ENCODE peak calls at places on chromosomes 4 and X, in nine cellular contexts. L is GM23248, W is adipocyte, B is GM12878, P is thyroid gland, A is cardiac muscle cell, K is upper lobe of left lung, H is endothelial cell of umbilical vein, V is right lobe of liver. J is an unnamed sample.
A peak's percentile ranks its signal among the peaks of the same experiment; 100 is the strongest.

GRCh38 chrX:19571708-19572107 is 56.4 kb upstream of the MAP3K15 start:
- DNase-seq in L (no peak), W (no peak), B (no peak), P (no peak), A (no peak), K (no peak), H (no peak), V (no peak), J (no peak)

GRCh38 chr4:133969202-133969873 is 232.3 kb downstream of the PABPC4L start:
- DNase-seq in L (peak; percentile 2), W (peak; percentile 44), B (no peak), P (no peak), A (peak; percentile 38), K (no peak), H (peak; percentile 75), V (no peak), J (peak; percentile 74)

GRCh38 chrX:154401045-154401799 is 3.0 kb downstream of the RPL10 start:
- DNase-seq in L (no peak), W (no peak), B (no peak), P (no peak), A (no peak), K (no peak), H (no peak), V (peak; percentile 70), J (peak; percentile 37)

GRCh38 chr4:148642907-148643306 is 200.7 kb upstream of the NR3C2 start:
- DNase-seq in L (no peak), W (no peak), B (no peak), P (no peak), A (no peak), K (no peak), H (no peak), V (no peak), J (no peak)

GRCh38 chr4:7034262-7035081 is 8.7 kb upstream of the TADA2B start:
- DNase-seq in L (peak; percentile 77), W (peak; percentile 25), B (no peak), P (no peak), A (no peak), K (no peak), H (no peak), V (peak; percentile 81), J (no peak)

GRCh38 chrX:129959493-129959832 is 23.0 kb upstream of the BCORL1 start:
- DNase-seq in L (peak; percentile 66), W (peak; percentile 40), B (no peak), P (peak; percentile 21), A (peak; percentile 59), K (peak; percentile 26), H (no peak), V (no peak), J (no peak)

GRCh38 chr4:142719854-142720541 is 126.1 kb downstream of the INPP4B start:
- DNase-seq in L (peak; percentile 57), W (peak; percentile 65), B (no peak), P (no peak), A (peak; percentile 37), K (no peak), H (peak; percentile 39), V (no peak), J (no peak)

GRCh38 chr4:31667701-31668100 is 947.5 kb downstream of the PCDH7 start:
- DNase-seq in L (no peak), W (peak; percentile 32), B (no peak), P (no peak), A (no peak), K (no peak), H (no peak), V (no peak), J (no peak)

GRCh38 chr4:10640535-10641159 is 43.9 kb downstream of the CLNK start:
- DNase-seq in L (no peak), W (no peak), B (no peak), P (no peak), A (no peak), K (no peak), H (no peak), V (no peak), J (no peak)

GRCh38 chr4:54423066-54423465 is 194.0 kb downstream of the PDGFRA start:
- DNase-seq in L (peak; percentile 90), W (peak; percentile 22), B (no peak), P (no peak), A (no peak), K (no peak), H (no peak), V (no peak), J (no peak)

DNA sequence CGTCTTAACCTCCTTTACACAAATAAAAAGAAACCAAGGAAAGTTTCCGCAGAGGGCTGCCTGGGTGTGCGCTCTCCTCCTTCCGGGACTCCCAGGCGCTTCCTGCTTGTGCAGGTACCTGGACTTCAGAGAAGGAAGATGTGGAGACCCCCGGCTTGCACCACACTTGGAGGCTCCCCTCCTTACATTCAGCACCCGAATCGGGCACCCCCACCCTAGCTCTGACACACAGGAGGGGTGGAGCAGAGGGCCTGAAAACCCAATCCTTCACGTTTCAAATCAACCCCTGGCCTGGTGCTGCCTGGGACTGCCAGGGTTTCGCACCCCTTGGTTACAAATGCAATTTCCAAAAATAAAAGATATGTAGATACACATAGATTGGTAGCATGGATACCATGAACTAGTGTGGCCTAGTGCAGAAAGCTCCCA is 3.1 kb downstream of the NKX3-2 start:
- DNase-seq in L (no peak), W (no peak), B (no peak), P (no peak), A (no peak), K (no peak), H (no peak), V (no peak), J (no peak)
- H3K4me3 ChIP-seq in L (no peak overlapping the region), W (no peak overlapping the region), B (no peak overlapping the region), P (no peak overlapping the region), A (no peak overlapping the region), K (no peak overlapping the region), H (no peak overlapping the region), V (no peak overlapping the region), J (no peak overlapping the region)

GRCh38 chrX:42943051-42943450 is 165.1 kb upstream of the PPP1R2C start:
- DNase-seq in L (no peak), W (no peak), B (no peak), P (no peak), A (no peak), K (no peak), H (no peak), V (no peak), J (no peak)

GRCh38 chrX:42946544-42947223 is 168.7 kb upstream of the PPP1R2C start:
- DNase-seq in L (no peak), W (no peak), B (no peak), P (no peak), A (no peak), K (no peak), H (peak; percentile 60), V (no peak), J (no peak)

GRCh38 chrX:42948723-42949122 is 170.8 kb upstream of the PPP1R2C start:
- DNase-seq in L (no peak), W (no peak), B (no peak), P (no peak), A (no peak), K (no peak), H (peak; percentile 45), V (no peak), J (no peak)

GRCh38 chrX:42941671-42942070 is 163.7 kb upstream of the PPP1R2C start:
- DNase-seq in L (no peak), W (no peak), B (no peak), P (no peak), A (no peak), K (no peak), H (no peak), V (no peak), J (no peak)

DNA sequence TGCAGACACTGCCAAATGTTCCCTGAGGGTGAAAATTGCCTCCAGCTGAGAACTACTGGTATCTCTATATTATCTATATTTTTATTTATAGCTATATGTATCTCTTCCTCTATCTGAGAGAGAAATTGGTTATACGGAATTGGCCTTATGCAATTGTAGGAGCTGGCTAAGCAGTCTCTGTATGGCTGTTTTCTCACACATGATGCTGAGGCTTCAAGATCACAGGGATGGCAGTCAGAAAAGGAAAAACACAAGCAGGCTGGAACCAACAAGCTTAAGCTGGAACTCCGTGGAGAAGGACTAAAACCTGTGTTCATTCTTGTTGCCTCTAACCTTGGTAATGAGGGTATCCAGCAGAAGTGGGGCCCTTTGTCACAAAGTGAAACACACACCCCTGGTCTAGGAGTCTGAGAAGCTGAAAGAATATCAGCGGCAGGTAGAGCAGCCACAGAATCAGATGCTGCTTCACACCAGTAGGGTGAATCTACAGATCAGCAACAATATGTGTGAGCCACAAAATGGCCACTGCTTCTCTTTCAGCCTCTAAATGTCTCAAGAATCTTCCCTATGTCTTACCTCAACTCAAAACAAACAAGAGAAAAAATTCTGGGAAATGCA is 166.5 kb upstream of the PPP1R2C start:
- DNase-seq in L (no peak), W (no peak), B (no peak), P (no peak), A (no peak), K (no peak), H (no peak), V (no peak), J (no peak)
- H3K4me1 ChIP-seq in L (no peaks in the 10 kb centered on the region), W (no peaks in the 10 kb centered on the region), B (peaks cover 8% of the 10 kb centered on the region), P (no peaks in the 10 kb centered on the region), A (no peaks in the 10 kb centered on the region), K (no peaks in the 10 kb centered on the region), H (peaks cover 24% of the 10 kb centered on the region), V (no peaks in the 10 kb centered on the region), J (no peaks in the 10 kb centered on the region)

GRCh38 chrX:65273152-65273551 is 261.4 kb downstream of the LAS1L start:
- DNase-seq in L (no peak), W (no peak), B (no peak), P (no peak), A (no peak), K (no peak), H (no peak), V (no peak), J (no peak)
- H3K9me3 ChIP-seq in L (no peaks in the 10 kb centered on the region), W (peaks cover 37% of the 10 kb centered on the region), B (no peaks in the 10 kb centered on the region), P (no peaks in the 10 kb centered on the region), A (no peaks in the 10 kb centered on the region), K (no peaks in the 10 kb centered on the region), H (no peaks in the 10 kb centered on the region), V (no peaks in the 10 kb centered on the region), J (no peaks in the 10 kb centered on the region)

DNA sequence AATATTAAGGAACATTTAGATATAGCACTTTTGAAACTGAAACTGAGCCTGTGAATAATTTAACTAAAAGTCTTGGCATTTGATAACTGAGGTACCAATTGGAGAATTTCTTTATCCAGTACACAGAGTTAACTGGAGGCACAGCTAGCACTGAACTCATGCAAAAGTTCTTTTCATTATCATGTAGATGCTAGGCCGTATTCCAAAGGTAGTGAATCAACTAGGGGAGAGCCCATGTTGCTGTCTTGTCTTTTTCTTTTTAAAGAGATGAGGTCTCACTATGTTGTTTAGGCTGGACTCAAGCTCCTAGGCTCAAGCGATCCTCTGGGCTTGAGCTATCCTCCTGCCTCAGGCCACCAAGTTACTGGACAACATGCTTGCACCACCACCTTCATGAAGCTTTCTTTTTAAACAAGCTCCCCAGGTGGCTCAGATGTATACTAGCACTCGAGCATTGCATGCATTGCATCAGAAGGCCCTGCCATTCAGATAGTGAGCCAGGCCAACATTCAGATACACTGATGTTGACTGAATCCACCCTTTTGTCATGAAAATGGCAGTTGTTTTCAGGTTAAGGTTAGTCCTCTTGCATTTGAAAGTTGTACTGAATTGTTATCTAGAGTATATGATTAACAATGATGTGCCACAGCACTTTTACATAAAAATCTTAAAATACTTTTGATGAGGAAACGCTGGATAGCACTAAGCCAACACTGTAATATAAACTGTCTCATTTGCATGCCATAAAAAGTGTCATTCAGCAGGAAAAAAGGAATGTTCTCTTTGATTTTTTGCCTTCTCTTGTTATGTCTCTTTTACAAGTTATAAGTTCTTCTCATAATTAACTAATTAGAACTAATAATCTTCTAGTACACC is 76.6 kb downstream of the FNIP2 start:
- DNase-seq in L (no peak), W (no peak), B (no peak), P (no peak), A (no peak), K (no peak), H (no peak), V (no peak), J (no peak)
- H3K4me3 ChIP-seq in L (no peak overlapping the region), W (no peak overlapping the region), B (no peak overlapping the region), P (no peak overlapping the region), A (no peak overlapping the region), K (no peak overlapping the region), H (no peak overlapping the region), V (no peak overlapping the region), J (no peak overlapping the region)

GRCh38 chr4:147430111-147430510 is 50.8 kb upstream of the EDNRA start:
- DNase-seq in L (no peak), W (no peak), B (no peak), P (no peak), A (no peak), K (no peak), H (no peak), V (no peak), J (no peak)
- H3K4me1 ChIP-seq in L (no peaks in the 10 kb centered on the region), W (no peaks in the 10 kb centered on the region), B (no peaks in the 10 kb centered on the region), P (no peaks in the 10 kb centered on the region), A (peaks cover 6% of the 10 kb centered on the region), K (no peaks in the 10 kb centered on the region), H (no peaks in the 10 kb centered on the region), V (no peaks in the 10 kb centered on the region), J (no peaks in the 10 kb centered on the region)

J was measured in BE2C.